ENCODE peak calls at places on chromosomes 16 and 17, in eight cellular contexts. One of them, this sample, is unnamed. For H3K4me1 and H3K9me3, the result is how much of the 10 kb centered on the place peaks cover.

GRCh38 chr17:81338301-81339179 is 43.4 kb upstream of the SLC38A10 start:
- DNase-seq in CD8-positive, alpha-beta T cell: no peak
- DNase-seq in cardiac muscle cell: no peak
- DNase-seq in gastrocnemius medialis: no peak
- DNase-seq in A549: no peak
- DNase-seq in fibroblast of lung: peak
- DNase-seq in left lung: no peak
- DNase-seq in suprapubic skin: no peak
- DNase-seq in this sample: no peak

GRCh38 chr16:11156401-11156800 is 99.6 kb downstream of the SOCS1 start:
- DNase-seq in CD8-positive, alpha-beta T cell: no peak
- DNase-seq in cardiac muscle cell: no peak
- DNase-seq in gastrocnemius medialis: no peak
- DNase-seq in A549: no peak
- DNase-seq in fibroblast of lung: no peak
- DNase-seq in left lung: no peak
- DNase-seq in suprapubic skin: no peak
- DNase-seq in this sample: no peak

GRCh38 chr16:85928411-85928820 is 29.5 kb downstream of the IRF8 start:
- DNase-seq in CD8-positive, alpha-beta T cell: no peak
- DNase-seq in cardiac muscle cell: no peak
- DNase-seq in gastrocnemius medialis: peak
- DNase-seq in A549: no peak
- DNase-seq in fibroblast of lung: no peak
- DNase-seq in left lung: no peak
- DNase-seq in suprapubic skin: no peak
- DNase-seq in this sample: no peak

GRCh38 chr17:74435775-74436359 is 4.0 kb downstream of the GPRC5C start:
- DNase-seq in CD8-positive, alpha-beta T cell: no peak
- DNase-seq in cardiac muscle cell: no peak
- DNase-seq in gastrocnemius medialis: no peak
- DNase-seq in A549: no peak
- DNase-seq in fibroblast of lung: no peak
- DNase-seq in left lung: no peak
- DNase-seq in suprapubic skin: no peak
- DNase-seq in this sample: no peak

GRCh38 chr17:42850964-42851363 is at the start of gene AOC3:
- DNase-seq in CD8-positive, alpha-beta T cell: no peak
- DNase-seq in cardiac muscle cell: no peak
- DNase-seq in gastrocnemius medialis: no peak
- DNase-seq in A549: no peak
- DNase-seq in fibroblast of lung: no peak
- DNase-seq in left lung: no peak
- DNase-seq in suprapubic skin: no peak
- DNase-seq in this sample: no peak

GRCh38 chr17:61809816-61810392 is 53.4 kb downstream of the BRIP1 start:
- DNase-seq in CD8-positive, alpha-beta T cell: no peak
- DNase-seq in cardiac muscle cell: no peak
- DNase-seq in gastrocnemius medialis: no peak
- DNase-seq in A549: no peak
- DNase-seq in fibroblast of lung: peak
- DNase-seq in left lung: no peak
- DNase-seq in suprapubic skin: no peak
- DNase-seq in this sample: no peak

GRCh38 chr17:16073845-16074244 is 74.2 kb downstream of the TTC19 start:
- DNase-seq in CD8-positive, alpha-beta T cell: no peak
- DNase-seq in cardiac muscle cell: no peak
- DNase-seq in gastrocnemius medialis: no peak
- DNase-seq in A549: no peak
- DNase-seq in fibroblast of lung: no peak
- DNase-seq in left lung: no peak
- DNase-seq in suprapubic skin: no peak
- DNase-seq in this sample: no peak

GRCh38 chr16:78215222-78215621 is 115.8 kb downstream of the WWOX start:
- DNase-seq in CD8-positive, alpha-beta T cell: no peak
- DNase-seq in cardiac muscle cell: no peak
- DNase-seq in gastrocnemius medialis: no peak
- DNase-seq in A549: no peak
- DNase-seq in fibroblast of lung: no peak
- DNase-seq in left lung: no peak
- DNase-seq in suprapubic skin: no peak
- DNase-seq in this sample: no peak

GRCh38 chr17:21493993-21494392 is 117.8 kb downstream of the KCNJ12 start:
- DNase-seq in CD8-positive, alpha-beta T cell: no peak
- DNase-seq in cardiac muscle cell: no peak
- DNase-seq in gastrocnemius medialis: no peak
- DNase-seq in A549: no peak
- DNase-seq in fibroblast of lung: no peak
- DNase-seq in left lung: no peak
- DNase-seq in suprapubic skin: no peak
- DNase-seq in this sample: no peak

GRCh38 chr17:73806768-73807167 is 162.5 kb upstream of the SDK2 start:
- DNase-seq in CD8-positive, alpha-beta T cell: no peak
- DNase-seq in cardiac muscle cell: no peak
- DNase-seq in gastrocnemius medialis: no peak
- DNase-seq in A549: no peak
- DNase-seq in fibroblast of lung: no peak
- DNase-seq in left lung: no peak
- DNase-seq in suprapubic skin: no peak
- DNase-seq in this sample: no peak

GRCh38 chr16:48613061-48613957 is 3.3 kb upstream of the N4BP1 start:
- DNase-seq in CD8-positive, alpha-beta T cell: peak
- DNase-seq in cardiac muscle cell: no peak
- DNase-seq in gastrocnemius medialis: no peak
- DNase-seq in A549: no peak
- DNase-seq in fibroblast of lung: no peak
- DNase-seq in left lung: no peak
- DNase-seq in suprapubic skin: no peak
- DNase-seq in this sample: no peak

GRCh38 chr17:41377546-41377945 is 4.6 kb downstream of the KRT34 start:
- DNase-seq in CD8-positive, alpha-beta T cell: no peak
- DNase-seq in cardiac muscle cell: no peak
- DNase-seq in gastrocnemius medialis: no peak
- DNase-seq in A549: no peak
- DNase-seq in fibroblast of lung: peak
- DNase-seq in left lung: no peak
- DNase-seq in suprapubic skin: no peak
- DNase-seq in this sample: no peak

GRCh38 chr16:30354423-30355143 is 525 bp downstream of the CD2BP2 start:
- DNase-seq in CD8-positive, alpha-beta T cell: no peak
- DNase-seq in cardiac muscle cell: peak
- DNase-seq in gastrocnemius medialis: no peak
- DNase-seq in A549: no peak
- DNase-seq in fibroblast of lung: peak
- DNase-seq in left lung: peak
- DNase-seq in suprapubic skin: no peak
- DNase-seq in this sample: no peak

GRCh38 chr16:85593503-85594195 is 19.5 kb upstream of the GSE1 start:
- DNase-seq in CD8-positive, alpha-beta T cell: no peak
- DNase-seq in cardiac muscle cell: no peak
- DNase-seq in gastrocnemius medialis: no peak
- DNase-seq in A549: no peak
- DNase-seq in fibroblast of lung: no peak
- DNase-seq in left lung: no peak
- DNase-seq in suprapubic skin: no peak
- DNase-seq in this sample: no peak

GRCh38 chr16:68257906-68258800 is 6.2 kb upstream of the SLC7A6 start:
- DNase-seq in CD8-positive, alpha-beta T cell: no peak
- DNase-seq in cardiac muscle cell: no peak
- DNase-seq in gastrocnemius medialis: peak
- DNase-seq in A549: no peak
- DNase-seq in fibroblast of lung: peak
- DNase-seq in left lung: no peak
- DNase-seq in suprapubic skin: no peak
- DNase-seq in this sample: peak

GRCh38 chr17:8365143-8365542 is 11.4 kb downstream of the KRABD2 start:
- DNase-seq in CD8-positive, alpha-beta T cell: no peak
- DNase-seq in cardiac muscle cell: no peak
- DNase-seq in gastrocnemius medialis: no peak
- DNase-seq in A549: no peak
- DNase-seq in fibroblast of lung: peak
- DNase-seq in left lung: no peak
- DNase-seq in suprapubic skin: no peak
- DNase-seq in this sample: no peak

DNA sequence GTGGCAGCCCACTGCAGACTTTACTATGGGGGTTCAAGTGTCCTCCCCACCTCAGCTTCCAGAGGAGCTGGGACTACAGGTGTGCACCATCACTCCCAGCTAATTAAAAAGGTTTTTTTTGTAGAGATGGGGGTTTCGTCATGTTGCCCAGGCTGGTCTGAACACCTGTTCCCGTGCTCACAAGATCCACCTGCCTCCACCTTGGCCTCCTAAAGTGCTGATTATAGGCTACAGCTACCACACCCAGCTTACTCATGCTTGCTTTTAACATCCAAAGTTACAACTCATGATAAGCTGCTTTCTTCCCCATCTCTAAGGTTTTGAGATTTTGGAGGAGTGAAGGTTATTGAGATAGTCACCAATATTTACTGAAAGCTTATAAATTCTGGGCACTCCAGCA is 2.6 kb downstream of the NUP88 start:
- DNase-seq in CD8-positive, alpha-beta T cell: no peak
- DNase-seq in cardiac muscle cell: no peak
- DNase-seq in gastrocnemius medialis: no peak
- DNase-seq in A549: no peak
- DNase-seq in fibroblast of lung: no peak
- DNase-seq in left lung: no peak
- DNase-seq in suprapubic skin: no peak
- DNase-seq in this sample: no peak
- H3K27ac ChIP-seq in CD8-positive, alpha-beta T cell: no peak
- H3K27ac ChIP-seq in cardiac muscle cell: no peak
- H3K27ac ChIP-seq in gastrocnemius medialis: peak
- H3K27ac ChIP-seq in A549: no peak
- H3K27ac ChIP-seq in fibroblast of lung: no peak
- H3K27ac ChIP-seq in left lung: no peak
- H3K27ac ChIP-seq in suprapubic skin: no peak
- H3K27ac ChIP-seq in this sample: no peak

DNA sequence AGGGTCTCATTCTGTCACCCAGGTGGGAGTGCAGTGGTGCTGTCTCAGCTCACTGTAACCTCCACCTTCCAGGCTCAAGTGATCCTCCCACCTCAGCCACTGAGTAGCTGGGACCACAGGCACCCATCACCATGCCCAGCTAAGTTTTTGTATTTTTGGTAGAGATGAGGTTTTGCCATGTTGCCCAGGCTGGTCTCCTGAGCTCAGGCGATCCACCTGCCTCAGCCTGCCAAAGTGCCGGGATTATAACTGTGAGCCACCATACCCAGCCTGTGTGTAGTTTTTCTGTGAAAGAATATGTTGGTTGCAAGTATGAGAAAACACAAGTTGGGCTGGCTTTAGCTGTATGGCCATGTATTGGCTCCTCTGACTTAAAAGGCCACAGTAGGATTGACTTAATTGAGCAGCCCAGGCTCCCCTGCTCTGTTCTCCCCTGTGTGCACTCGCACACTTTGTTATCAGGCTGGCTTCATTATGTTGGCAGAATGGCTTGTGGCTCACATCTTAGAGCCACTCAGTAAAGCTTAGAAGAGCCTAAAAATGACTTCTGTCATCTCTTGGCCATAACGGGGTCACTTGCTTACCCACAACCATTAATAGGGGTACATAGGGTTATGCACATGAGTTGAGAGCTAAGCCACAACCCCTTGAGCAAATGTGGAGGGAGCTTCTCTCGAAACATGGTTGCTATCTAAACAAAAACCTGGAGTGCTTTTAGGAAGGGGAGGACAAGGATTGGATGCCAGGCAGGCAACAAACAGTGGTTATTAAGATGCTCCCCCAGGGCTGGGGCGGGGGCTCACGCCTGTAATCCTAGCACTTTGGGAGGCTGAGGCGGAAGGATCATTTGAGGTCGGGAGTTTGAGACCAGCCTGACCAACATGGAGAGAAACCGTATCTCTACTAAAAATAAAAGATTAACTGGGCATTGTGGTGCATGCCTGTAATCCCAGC is 6.1 kb downstream of the HAPSTR1 start:
- DNase-seq in CD8-positive, alpha-beta T cell: no peak
- DNase-seq in cardiac muscle cell: no peak
- DNase-seq in gastrocnemius medialis: no peak
- DNase-seq in A549: no peak
- DNase-seq in fibroblast of lung: no peak
- DNase-seq in left lung: no peak
- DNase-seq in suprapubic skin: no peak
- DNase-seq in this sample: no peak
- H3K4me1 ChIP-seq in CD8-positive, alpha-beta T cell: half or more
- H3K4me1 ChIP-seq in cardiac muscle cell: under half
- H3K4me1 ChIP-seq in gastrocnemius medialis: half or more
- H3K4me1 ChIP-seq in A549: half or more
- H3K4me1 ChIP-seq in fibroblast of lung: under half
- H3K4me1 ChIP-seq in left lung: half or more
- H3K4me1 ChIP-seq in suprapubic skin: half or more
- H3K4me1 ChIP-seq in this sample: half or more

GRCh38 chr16:20510323-20510722 is 59.0 kb downstream of the ACSM2A start:
- DNase-seq in CD8-positive, alpha-beta T cell: no peak
- DNase-seq in cardiac muscle cell: no peak
- DNase-seq in gastrocnemius medialis: no peak
- DNase-seq in A549: no peak
- DNase-seq in fibroblast of lung: no peak
- DNase-seq in left lung: no peak
- DNase-seq in suprapubic skin: no peak
- DNase-seq in this sample: no peak

GRCh38 chr16:20504418-20504817 is 53.1 kb downstream of the ACSM2A start:
- DNase-seq in CD8-positive, alpha-beta T cell: no peak
- DNase-seq in cardiac muscle cell: no peak
- DNase-seq in gastrocnemius medialis: no peak
- DNase-seq in A549: no peak
- DNase-seq in fibroblast of lung: no peak
- DNase-seq in left lung: no peak
- DNase-seq in suprapubic skin: no peak
- DNase-seq in this sample: no peak

DNA sequence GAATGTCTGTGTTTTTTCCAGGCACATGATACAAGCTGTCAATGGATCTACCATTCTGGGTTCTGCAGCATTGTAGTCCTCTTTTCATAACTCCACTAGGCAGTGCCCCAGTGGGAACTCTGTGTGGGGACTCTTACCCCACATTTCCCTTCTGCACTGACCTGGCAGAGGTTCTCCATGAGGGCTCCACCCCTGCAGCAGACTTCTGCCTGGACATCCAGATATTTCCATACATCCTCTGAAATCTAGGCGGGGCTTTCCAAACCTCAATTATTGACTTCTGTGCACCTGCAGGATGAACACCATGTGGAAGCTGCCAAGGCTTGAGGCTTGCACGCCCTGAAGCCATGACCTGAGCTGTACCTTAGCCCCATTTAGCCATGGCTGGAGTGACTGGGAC is 56.0 kb downstream of the ACSM2A start:
- DNase-seq in CD8-positive, alpha-beta T cell: no peak
- DNase-seq in cardiac muscle cell: no peak
- DNase-seq in gastrocnemius medialis: no peak
- DNase-seq in A549: no peak
- DNase-seq in fibroblast of lung: no peak
- DNase-seq in left lung: no peak
- DNase-seq in suprapubic skin: no peak
- DNase-seq in this sample: no peak
- H3K9me3 ChIP-seq in CD8-positive, alpha-beta T cell: under half
- H3K9me3 ChIP-seq in cardiac muscle cell: under half
- H3K9me3 ChIP-seq in gastrocnemius medialis: under half
- H3K9me3 ChIP-seq in A549: under half
- H3K9me3 ChIP-seq in fibroblast of lung: under half
- H3K9me3 ChIP-seq in left lung: under half
- H3K9me3 ChIP-seq in suprapubic skin: under half
- H3K9me3 ChIP-seq in this sample: under half

GRCh38 chr16:10136916-10137315 is 45.3 kb downstream of the GRIN2A start:
- DNase-seq in CD8-positive, alpha-beta T cell: no peak
- DNase-seq in cardiac muscle cell: no peak
- DNase-seq in gastrocnemius medialis: no peak
- DNase-seq in A549: no peak
- DNase-seq in fibroblast of lung: no peak
- DNase-seq in left lung: no peak
- DNase-seq in suprapubic skin: no peak
- DNase-seq in this sample: no peak

GRCh38 chr16:10138881-10139280 is 43.3 kb downstream of the GRIN2A start:
- DNase-seq in CD8-positive, alpha-beta T cell: no peak
- DNase-seq in cardiac muscle cell: no peak
- DNase-seq in gastrocnemius medialis: no peak
- DNase-seq in A549: no peak
- DNase-seq in fibroblast of lung: no peak
- DNase-seq in left lung: no peak
- DNase-seq in suprapubic skin: no peak
- DNase-seq in this sample: no peak
- H3K27ac ChIP-seq in CD8-positive, alpha-beta T cell: no peak
- H3K27ac ChIP-seq in cardiac muscle cell: no peak
- H3K27ac ChIP-seq in gastrocnemius medialis: no peak
- H3K27ac ChIP-seq in A549: no peak
- H3K27ac ChIP-seq in fibroblast of lung: no peak
- H3K27ac ChIP-seq in left lung: no peak
- H3K27ac ChIP-seq in suprapubic skin: no peak
- H3K27ac ChIP-seq in this sample: no peak

This sample was measured in SJSA1.